ENCODE peak calls at places on chromosomes 11 and 22, in five cellular contexts. W is RPMI7951, D is RPMI8226, C is kidney epithelial cell, V is WTC11. S is an unnamed sample.

GRCh38 chr22:33512961-33513360 is 407.3 kb downstream of the LARGE1 start:
- DNase-seq in W (no peak), D (no peak), C (no peak), V (no peak), S (no peak)

GRCh38 chr11:65559951-65560537 is 1.9 kb upstream of the LTBP3 start:
- DNase-seq in W (peak; percentile 87), D (peak; percentile 42), C (no peak), V (no peak), S (no peak)

GRCh38 chr11:62333768-62334167 is 3.5 kb upstream of the ASRGL1 start:
- DNase-seq in W (no peak), D (no peak), C (no peak), V (no peak), S (no peak)

GRCh38 chr11:118132385-118133151 is 20.1 kb downstream of the SCN4B start:
- DNase-seq in W (no peak), D (no peak), C (no peak), V (no peak), S (no peak)

GRCh38 chr11:94201004-94201465 is 72.4 kb downstream of the PANX1 start:
- DNase-seq in W (peak; percentile 60), D (no peak), C (peak; percentile 53), V (no peak), S (peak; percentile 60)

GRCh38 chr11:13338437-13339069 is 61.0 kb downstream of the BMAL1 start:
- DNase-seq in W (peak; percentile 68), D (peak; percentile 5), C (no peak), V (no peak), S (peak; percentile 61)

GRCh38 chr11:82315093-82315492 is 418.6 kb downstream of the FAM181B start:
- DNase-seq in W (no peak), D (peak; percentile 44), C (no peak), V (peak; percentile 71), S (no peak)

GRCh38 chr22:27472975-27473374 is 328.6 kb downstream of the MN1 start:
- DNase-seq in W (no peak), D (no peak), C (no peak), V (no peak), S (no peak)

GRCh38 chr22:23217171-23218052 is 37.1 kb downstream of the BCR start:
- DNase-seq in W (no peak), D (no peak), C (no peak), V (no peak), S (no peak)

GRCh38 chr11:130999086-130999485 is 82.8 kb upstream of the SNX19 start:
- DNase-seq in W (peak; percentile 50), D (no peak), C (no peak), V (no peak), S (peak; percentile 12)

GRCh38 chr11:57668467-57668890 is 565 bp downstream of the ZDHHC5 start:
- DNase-seq in W (no peak), D (peak; percentile 63), C (no peak), V (no peak), S (peak; percentile 43)

GRCh38 chr22:23251445-23252093 is 71.3 kb downstream of the BCR start:
- DNase-seq in W (peak; percentile 15), D (no peak), C (no peak), V (no peak), S (no peak)

GRCh38 chr22:41845380-41846267 is 12.7 kb downstream of the SREBF2 start:
- DNase-seq in W (no peak), D (no peak), C (no peak), V (no peak), S (no peak)

GRCh38 chr11:60860943-60861342 is 5.2 kb upstream of the PTGDR2 start:
- DNase-seq in W (no peak), D (no peak), C (no peak), V (no peak), S (no peak)

GRCh38 chr11:94171693-94172440 is 43.2 kb downstream of the PANX1 start:
- DNase-seq in W (peak; percentile 41), D (peak; percentile 61), C (no peak), V (peak; percentile 75), S (peak; percentile 69)

GRCh38 chr22:18121436-18122253 is 11.0 kb downstream of the TUBA8 start:
- DNase-seq in W (no peak), D (no peak), C (no peak), V (peak; percentile 26), S (no peak)

GRCh38 chr11:127238321-127238720 is 237.8 kb upstream of the KIRREL3 start:
- DNase-seq in W (no peak), D (no peak), C (no peak), V (no peak), S (no peak)

GRCh38 chr11:2138436-2139117 is 612 bp downstream of the IGF2 start:
- DNase-seq in W (no peak), D (no peak), C (no peak), V (peak; percentile 42), S (peak; percentile 63)

GRCh38 chr11:130677486-130678153 is 229.2 kb downstream of the ADAMTS15 start:
- DNase-seq in W (peak; percentile 95), D (no peak), C (peak; percentile 86), V (peak; percentile 48), S (peak; percentile 74)

GRCh38 chr22:25546751-25547150 is 17.7 kb upstream of the GRK3 start:
- DNase-seq in W (no peak), D (peak; percentile 7), C (no peak), V (no peak), S (no peak)

GRCh38 chr11:116647305-116648080 is 125.3 kb downstream of the BUD13 start:
- DNase-seq in W (no peak), D (no peak), C (no peak), V (no peak), S (no peak)

GRCh38 chr22:28179392-28179791 is 260.3 kb upstream of the PITPNB start:
- DNase-seq in W (no peak), D (no peak), C (no peak), V (no peak), S (no peak)

GRCh38 chr11:107259826-107260225 is 197.8 kb downstream of the CWF19L2 start:
- DNase-seq in W (no peak), D (no peak), C (no peak), V (no peak), S (no peak)

GRCh38 chr11:2883717-2884423 is 1.7 kb downstream of the CDKN1C start:
- DNase-seq in W (no peak), D (peak; percentile 50), C (no peak), V (no peak), S (peak; percentile 62)

GRCh38 chr22:37601540-37602442 is 6.8 kb upstream of the GGA1 start:
- DNase-seq in W (peak; percentile 84), D (peak; percentile 76), C (peak; percentile 67), V (peak; percentile 69), S (no peak)

GRCh38 chr11:107957109-107957588 is 28.9 kb downstream of the RAB39A start:
- DNase-seq in W (peak; percentile 66), D (no peak), C (no peak), V (no peak), S (no peak)

GRCh38 chr11:59756496-59756840 is 1.3 kb downstream of the STX3 start:
- DNase-seq in W (peak; percentile 15), D (no peak), C (no peak), V (no peak), S (no peak)

GRCh38 chr11:62337682-62338181 is 484 bp downstream of the ASRGL1 start:
- DNase-seq in W (no peak), D (peak; percentile 31), C (no peak), V (peak; percentile 47), S (peak; percentile 28)

GRCh38 chr11:122523841-122524531 is 131.5 kb upstream of the UBASH3B start:
- DNase-seq in W (no peak), D (no peak), C (no peak), V (no peak), S (peak; percentile 8)

GRCh38 chr11:103281301-103281700 is 172.1 kb downstream of the DYNC2H1 start:
- DNase-seq in W (no peak), D (no peak), C (no peak), V (no peak), S (peak; percentile 4)

GRCh38 chr11:44047931-44048431 is at the start of gene ACCSL:
- DNase-seq in W (peak; percentile 47), D (no peak), C (no peak), V (no peak), S (no peak)

GRCh38 chr11:72842644-72843330 is 28.6 kb downstream of the ATG16L2 start:
- DNase-seq in W (no peak), D (no peak), C (no peak), V (no peak), S (no peak)

GRCh38 chr11:35525501-35526175 is at the start of gene PAMR1:
- DNase-seq in W (no peak), D (no peak), C (no peak), V (peak; percentile 72), S (peak; percentile 79)

GRCh38 chr11:76803811-76804600 is 20.9 kb downstream of the TSKU start:
- DNase-seq in W (peak; percentile 68), D (no peak), C (no peak), V (no peak), S (peak; percentile 70)

GRCh38 chr11:12182650-12183511 is 72.5 kb downstream of the MICAL2 start:
- DNase-seq in W (peak; percentile 99), D (no peak), C (peak; percentile 99), V (no peak), S (peak; percentile 78)

GRCh38 chr11:132595711-132596111 is 936.6 kb downstream of the OPCML start:
- DNase-seq in W (no peak), D (no peak), C (no peak), V (no peak), S (no peak)

GRCh38 chr11:104221455-104221854 is 57.5 kb upstream of the PDGFD start:
- DNase-seq in W (no peak), D (no peak), C (no peak), V (no peak), S (no peak)

GRCh38 chr11:112024178-112024777 is 930 bp upstream of the DLAT start:
- DNase-seq in W (no peak), D (peak; percentile 58), C (no peak), V (no peak), S (no peak)